ENCODE peak calls at places on chromosomes 1 and 21, in six cellular contexts. E, X, Y, R, L and V are unnamed samples. For H3K27me3, the result is how much of the 10 kb centered on the place peaks cover.

GRCh38 chr1:186220101-186220500 is 155.0 kb downstream of the TPR start:
- DNase-seq in X (no peak), R (no peak), L (no peak), E (no peak), Y (no peak), V (no peak)

GRCh38 chr1:223189903-223190724 is 47.1 kb upstream of the TLR5 start:
- DNase-seq in Y (no peak), R (peak), X (peak), L (no peak), E (peak), V (no peak)

GRCh38 chr1:182357913-182358312 is 33.7 kb downstream of the GLUL start:
- DNase-seq in E (no peak), Y (no peak), L (no peak), X (no peak), R (no peak), V (no peak)

GRCh38 chr1:95286479-95286878 is 52.5 kb downstream of the RWDD3 start:
- DNase-seq in X (no peak), R (no peak), L (no peak), E (no peak), Y (peak), V (no peak)

GRCh38 chr1:84997667-84998600 is 1.0 kb upstream of the MCOLN2 start:
- DNase-seq in L (peak), X (no peak), Y (no peak), R (peak), E (peak), V (no peak)

GRCh38 chr1:6183520-6183989 is 3.4 kb upstream of the CHD5 start:
- DNase-seq in X (no peak), Y (no peak), L (peak), R (no peak), E (peak), V (no peak)

GRCh38 chr1:63732666-63733065 is 41.2 kb upstream of the ROR1 start:
- DNase-seq in X (no peak), Y (no peak), E (peak), L (no peak), R (no peak), V (no peak)

GRCh38 chr1:205370780-205371179 is 14.1 kb upstream of the KLHDC8A start:
- DNase-seq in L (no peak), E (no peak), X (no peak), Y (peak), R (no peak), V (no peak)

GRCh38 chr1:224684920-224685547 is 68.9 kb downstream of the CNIH3 start:
- DNase-seq in Y (no peak), X (no peak), E (no peak), R (peak), L (no peak), V (no peak)

GRCh38 chr21:32184485-32184884 is 94.4 kb downstream of the MIS18A start:
- DNase-seq in R (no peak), X (peak), L (no peak), Y (no peak), E (no peak), V (no peak)

GRCh38 chr1:27650527-27651175 is 15.7 kb upstream of the FGR start:
- DNase-seq in E (peak), X (no peak), L (no peak), R (peak), Y (no peak), V (peak)

GRCh38 chr1:105427543-105427942 is 1628.9 kb upstream of the PRMT6 start:
- DNase-seq in Y (no peak), R (no peak), E (no peak), X (no peak), L (no peak), V (no peak)

GRCh38 chr1:241167121-241167619 is 189.8 kb downstream of the RGS7 start:
- DNase-seq in R (no peak), E (no peak), X (no peak), L (no peak), Y (no peak), V (no peak)

GRCh38 chr21:16954787-16955186 is 558.1 kb upstream of the CXADR start:
- DNase-seq in Y (no peak), L (no peak), X (no peak), R (no peak), E (no peak), V (no peak)

GRCh38 chr1:61391730-61392129 is 309.4 kb downstream of the NFIA start:
- DNase-seq in R (no peak), L (no peak), E (no peak), X (no peak), Y (no peak), V (no peak)

GRCh38 chr21:45741691-45742090 is 98.2 kb downstream of the PCBP3 start:
- DNase-seq in L (no peak), E (peak), X (no peak), R (no peak), Y (no peak), V (no peak)

GRCh38 chr1:225855503-225856285 is 26.5 kb downstream of the TMEM63A start:
- DNase-seq in L (no peak), Y (no peak), E (no peak), X (no peak), R (no peak), V (no peak)

GRCh38 chr1:205811660-205812059 is 1.3 kb downstream of the SLC41A1 start:
- DNase-seq in R (no peak), X (no peak), L (peak), E (no peak), Y (peak), V (peak)

GRCh38 chr1:159076753-159077656 is at the start of gene AIM2:
- DNase-seq in Y (no peak), R (peak), X (peak), E (no peak), L (no peak), V (no peak)

GRCh38 chr1:44217809-44218410 is 4.6 kb downstream of the DMAP1 start:
- DNase-seq in Y (peak), R (no peak), L (peak), X (peak), E (peak), V (peak)

GRCh38 chr1:157798211-157798610 is 21.3 kb upstream of the FCRL2 start:
- DNase-seq in X (no peak), R (no peak), Y (no peak), L (no peak), E (no peak), V (no peak)

GRCh38 chr1:233233508-233234040 is 62.0 kb downstream of the PCNX2 start:
- DNase-seq in E (no peak), R (no peak), Y (no peak), X (no peak), L (no peak), V (no peak)

GRCh38 chr1:6329851-6330250 is 63.7 kb downstream of the ACOT7 start:
- DNase-seq in R (peak), E (peak), Y (no peak), X (no peak), L (no peak), V (no peak)

GRCh38 chr21:26954591-26955214 is 12.2 kb downstream of the ADAMTS5 start:
- DNase-seq in E (no peak), R (no peak), X (no peak), Y (no peak), L (no peak), V (no peak)

GRCh38 chr1:53526451-53527101 is 67.4 kb downstream of the DMRTB1 start:
- DNase-seq in R (peak), Y (peak), E (peak), L (no peak), X (no peak), V (peak)

GRCh38 chr1:111139234-111139955 is 498 bp downstream of the DRAM2 start:
- DNase-seq in R (peak), X (peak), E (peak), L (peak), Y (peak), V (peak)

GRCh38 chr1:183877321-183877720 is 72.4 kb downstream of the RGL1 start:
- DNase-seq in X (peak), Y (peak), E (peak), R (peak), L (peak), V (no peak)

GRCh38 chr1:241715956-241716355 is 63.9 kb downstream of the WDR64 start:
- DNase-seq in R (no peak), E (no peak), Y (no peak), L (no peak), X (no peak), V (no peak)

GRCh38 chr21:39125752-39126485 is 57.3 kb downstream of the PSMG1 start:
- DNase-seq in R (peak), X (peak), Y (peak), E (peak), L (peak), V (peak)
- TF ChIP-seq CTCF in R (peak), X (peak), Y (peak), E (peak), L (peak), V (peak)

GRCh38 chr1:229273507-229274232 is 2.8 kb downstream of the RAB4A start:
- DNase-seq in R (no peak), L (no peak), Y (peak), X (no peak), E (no peak), V (no peak)
- H3K4me3 ChIP-seq in R (no peak), L (no peak), Y (no peak), X (no peak), E (no peak), V (no peak)

GRCh38 chr1:90837420-90837819 is 120.3 kb upstream of the BARHL2 start:
- DNase-seq in R (no peak), Y (no peak), X (no peak), E (no peak), L (no peak), V (no peak)
- H3K27me3 ChIP-seq in R (half or more), Y (under half), X (under half), E (half or more), L (under half), V (half or more)

GRCh38 chr1:32361674-32362473 is 411 bp downstream of the FAM229A start:
- DNase-seq in L (peak), X (peak), Y (peak), R (peak), E (no peak), V (peak)
- TF ChIP-seq CTCF in L (peak), X (peak), Y (peak), R (peak), E (no peak), V (peak)

GRCh38 chr1:47445823-47446567 is 8.2 kb downstream of the FOXD2 start:
- DNase-seq in L (no peak), Y (no peak), R (no peak), E (no peak), X (no peak), V (no peak)
- H3K4me3 ChIP-seq in L (no peak), Y (no peak), R (no peak), E (no peak), X (no peak), V (no peak)

DNA sequence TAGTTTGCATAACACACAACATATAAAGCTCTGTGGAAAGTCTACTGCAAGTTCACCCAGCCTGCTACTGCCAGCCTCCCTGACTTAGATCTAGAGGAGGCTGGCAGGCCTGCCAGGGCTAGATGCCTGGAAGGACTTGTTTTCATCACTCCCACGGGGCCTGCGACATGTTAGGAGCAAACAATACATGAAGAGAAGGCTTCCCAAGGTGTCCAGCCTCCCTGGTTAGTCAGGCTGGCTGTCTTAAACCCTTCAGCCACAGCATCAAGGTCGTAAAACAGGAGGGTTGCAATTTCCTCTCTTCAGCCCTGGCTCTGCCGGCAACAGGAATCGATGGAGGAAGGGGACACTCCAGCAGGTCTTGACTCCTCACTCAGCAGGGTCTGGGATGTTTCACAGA is 104.5 kb downstream of the NGF start:
- DNase-seq in Y (no peak), E (no peak), X (no peak), L (no peak), R (no peak), V (no peak)
- H3K27me3 ChIP-seq in Y (under half), E (under half), X (under half), L (under half), R (under half), V (under half)

GRCh38 chr1:88936760-88937342 is 45.5 kb upstream of the GTF2B start:
- DNase-seq in R (no peak), E (no peak), X (no peak), Y (no peak), L (no peak), V (no peak)

GRCh38 chr1:88935522-88936222 is 44.3 kb upstream of the GTF2B start:
- DNase-seq in E (peak), R (peak), L (no peak), X (no peak), Y (no peak), V (no peak)

GRCh38 chr1:88936223-88936523 is 44.8 kb upstream of the GTF2B start:
- DNase-seq in X (no peak), R (no peak), L (no peak), E (no peak), Y (no peak), V (no peak)
- TF ChIP-seq CTCF in X (no peak), R (no peak), L (no peak), E (no peak), Y (no peak), V (no peak)

GRCh38 chr1:209597496-209597895 is 14.0 kb downstream of the CAMK1G start:
- DNase-seq in L (no peak), E (no peak), Y (no peak), X (no peak), R (no peak), V (no peak)

GRCh38 chr1:209593747-209594146 is 10.2 kb downstream of the CAMK1G start:
- DNase-seq in E (no peak), Y (no peak), X (no peak), L (peak), R (no peak), V (no peak)

GRCh38 chr1:209595599-209595998 is 12.1 kb downstream of the CAMK1G start:
- DNase-seq in L (no peak), E (no peak), Y (no peak), X (no peak), R (no peak), V (no peak)

GRCh38 chr1:209595032-209595431 is 11.5 kb downstream of the CAMK1G start:
- DNase-seq in X (no peak), E (no peak), L (no peak), Y (no peak), R (no peak), V (no peak)

DNA sequence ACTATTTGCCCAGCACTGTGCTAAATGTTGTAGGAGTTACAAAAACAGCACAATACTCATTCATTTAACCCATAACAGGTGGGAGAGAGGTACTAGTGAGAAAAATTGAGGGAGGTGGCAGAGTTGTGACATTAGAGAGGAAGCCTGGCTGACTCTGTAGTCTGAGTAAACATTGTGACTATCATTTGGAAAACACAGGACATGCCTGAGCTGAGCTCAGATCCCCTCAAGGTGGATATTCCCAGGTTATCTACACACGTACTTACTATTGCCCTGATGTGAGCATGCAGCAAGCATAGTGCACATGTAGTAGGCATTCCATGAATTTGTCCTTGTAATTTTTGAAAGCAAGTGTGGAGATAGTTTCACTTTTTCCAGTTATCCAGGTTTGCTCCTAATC is 10.9 kb downstream of the CAMK1G start:
- DNase-seq in Y (no peak), L (no peak), E (no peak), R (no peak), X (no peak), V (no peak)
- H3K4me3 ChIP-seq in Y (no peak), L (no peak), E (no peak), R (no peak), X (no peak), V (no peak)

DNA sequence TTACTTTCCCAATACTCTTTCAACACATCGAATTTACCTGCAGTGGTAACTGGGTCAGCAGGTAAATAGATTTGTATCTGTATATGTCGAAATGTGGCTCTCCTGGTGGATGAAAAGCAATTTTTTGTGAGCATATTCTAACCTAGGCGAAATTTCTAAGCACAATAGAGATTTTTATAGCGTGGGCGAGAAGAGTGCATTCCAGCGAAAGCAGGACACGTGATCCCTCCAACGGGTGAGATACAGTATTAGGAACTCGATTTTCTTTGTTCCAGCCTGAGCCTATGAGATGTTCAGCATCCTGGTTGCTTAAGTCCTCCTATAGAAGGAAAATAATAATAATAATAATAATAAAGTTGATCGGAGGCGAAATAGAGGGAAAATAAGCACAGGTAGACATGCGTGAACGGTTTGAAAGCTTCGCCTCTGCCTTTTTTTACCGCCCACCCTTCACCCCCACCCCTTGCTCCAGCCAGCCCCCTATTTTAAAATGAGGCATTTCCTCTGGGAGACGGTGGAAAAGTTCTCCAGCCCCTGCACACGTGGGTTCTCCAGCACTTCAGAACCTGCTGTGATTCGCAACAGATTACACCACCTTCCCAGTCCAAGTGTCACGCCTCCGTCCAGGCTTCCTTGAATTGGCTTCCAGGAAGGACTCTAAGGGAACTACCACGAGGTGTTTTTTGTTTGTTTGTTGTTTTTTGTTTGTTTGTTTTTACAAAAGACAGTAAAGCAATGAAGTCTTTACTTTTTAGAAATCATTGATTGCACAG is 2.4 kb downstream of the LRRC7 start:
- DNase-seq in R (peak), L (peak), E (no peak), Y (no peak), X (no peak), V (peak)
- H3K27me3 ChIP-seq in R (under half), L (under half), E (under half), Y (under half), X (under half), V (under half)